ENCODE peak calls at places on chromosome 1, in five cellular contexts. One of them, this sample, is unnamed.

GRCh38 chr1:167517535-167518330 is 596 bp downstream of the CD247 start:
- DNase-seq in hypothalamus: no peak
- DNase-seq in stimulated activated CD4-positive, alpha-beta T cell treated with anti-CD3 and anti-CD28 coated beads, Interleukin-1b, Interleukin-23, amount 100 ng/mL, for 24 hours: peak
- DNase-seq in HTR-8/SVneo: no peak
- DNase-seq in nephron progenitor cell: no peak
- DNase-seq in this sample: peak

GRCh38 chr1:29148656-29149491 is 25.2 kb upstream of the TMEM200B start:
- DNase-seq in nephron progenitor cell: no peak
- DNase-seq in hypothalamus: no peak
- DNase-seq in HTR-8/SVneo: no peak
- DNase-seq in stimulated activated CD4-positive, alpha-beta T cell treated with anti-CD3 and anti-CD28 coated beads, Interleukin-1b, Interleukin-23, amount 100 ng/mL, for 24 hours: no peak
- DNase-seq in this sample: no peak

GRCh38 chr1:176364231-176364905 is 98.6 kb upstream of the PAPPA2 start:
- DNase-seq in hypothalamus: no peak
- DNase-seq in stimulated activated CD4-positive, alpha-beta T cell treated with anti-CD3 and anti-CD28 coated beads, Interleukin-1b, Interleukin-23, amount 100 ng/mL, for 24 hours: no peak
- DNase-seq in HTR-8/SVneo: no peak
- DNase-seq in nephron progenitor cell: no peak
- DNase-seq in this sample: no peak

GRCh38 chr1:43303477-43304286 is 2.9 kb downstream of the TIE1 start:
- DNase-seq in nephron progenitor cell: no peak
- DNase-seq in hypothalamus: no peak
- DNase-seq in HTR-8/SVneo: no peak
- DNase-seq in stimulated activated CD4-positive, alpha-beta T cell treated with anti-CD3 and anti-CD28 coated beads, Interleukin-1b, Interleukin-23, amount 100 ng/mL, for 24 hours: no peak
- DNase-seq in this sample: peak

GRCh38 chr1:145777357-145778145 is 46.3 kb downstream of the RNF115 start:
- DNase-seq in HTR-8/SVneo: no peak
- DNase-seq in hypothalamus: no peak
- DNase-seq in stimulated activated CD4-positive, alpha-beta T cell treated with anti-CD3 and anti-CD28 coated beads, Interleukin-1b, Interleukin-23, amount 100 ng/mL, for 24 hours: no peak
- DNase-seq in nephron progenitor cell: no peak
- DNase-seq in this sample: no peak

GRCh38 chr1:109784551-109785252 is 21.0 kb upstream of the EPS8L3 start:
- DNase-seq in hypothalamus: no peak
- DNase-seq in HTR-8/SVneo: no peak
- DNase-seq in nephron progenitor cell: no peak
- DNase-seq in stimulated activated CD4-positive, alpha-beta T cell treated with anti-CD3 and anti-CD28 coated beads, Interleukin-1b, Interleukin-23, amount 100 ng/mL, for 24 hours: no peak
- DNase-seq in this sample: no peak

GRCh38 chr1:181153634-181153961 is 65.1 kb downstream of the IER5 start:
- DNase-seq in hypothalamus: no peak
- DNase-seq in HTR-8/SVneo: no peak
- DNase-seq in stimulated activated CD4-positive, alpha-beta T cell treated with anti-CD3 and anti-CD28 coated beads, Interleukin-1b, Interleukin-23, amount 100 ng/mL, for 24 hours: no peak
- DNase-seq in nephron progenitor cell: no peak
- DNase-seq in this sample: no peak

GRCh38 chr1:214332950-214333798 is 52.2 kb downstream of the SMYD2 start:
- DNase-seq in hypothalamus: peak
- DNase-seq in stimulated activated CD4-positive, alpha-beta T cell treated with anti-CD3 and anti-CD28 coated beads, Interleukin-1b, Interleukin-23, amount 100 ng/mL, for 24 hours: peak
- DNase-seq in nephron progenitor cell: peak
- DNase-seq in HTR-8/SVneo: peak
- DNase-seq in this sample: no peak

GRCh38 chr1:10857689-10858088 is 61.2 kb upstream of the CASZ1 start:
- DNase-seq in HTR-8/SVneo: no peak
- DNase-seq in nephron progenitor cell: no peak
- DNase-seq in stimulated activated CD4-positive, alpha-beta T cell treated with anti-CD3 and anti-CD28 coated beads, Interleukin-1b, Interleukin-23, amount 100 ng/mL, for 24 hours: no peak
- DNase-seq in hypothalamus: no peak
- DNase-seq in this sample: no peak

GRCh38 chr1:229953736-229954326 is 113.2 kb upstream of the GALNT2 start:
- DNase-seq in hypothalamus: no peak
- DNase-seq in HTR-8/SVneo: no peak
- DNase-seq in stimulated activated CD4-positive, alpha-beta T cell treated with anti-CD3 and anti-CD28 coated beads, Interleukin-1b, Interleukin-23, amount 100 ng/mL, for 24 hours: no peak
- DNase-seq in nephron progenitor cell: no peak
- DNase-seq in this sample: no peak